ENCODE peak calls at places on chromosomes 13 and 19, in ten cellular contexts. One of them, this sample, is unnamed.

GRCh38 chr13:65926750-65927171 is 1303.4 kb downstream of the PCDH9 start:
- DNase-seq in thoracic aorta: no peak
- DNase-seq in prostate gland: peak
- DNase-seq in left lung: peak
- DNase-seq in SK-N-SH: no peak
- DNase-seq in right atrium auricular region: no peak
- DNase-seq in lung: no peak
- DNase-seq in left ventricle myocardium inferior: peak
- DNase-seq in cardiac muscle cell: peak
- DNase-seq in fibroblast of lung: no peak
- DNase-seq in this sample: peak

GRCh38 chr13:111943229-111943795 is 123.6 kb upstream of the SOX1 start:
- DNase-seq in thoracic aorta: no peak
- DNase-seq in prostate gland: no peak
- DNase-seq in left lung: no peak
- DNase-seq in SK-N-SH: no peak
- DNase-seq in right atrium auricular region: peak
- DNase-seq in lung: no peak
- DNase-seq in left ventricle myocardium inferior: no peak
- DNase-seq in cardiac muscle cell: no peak
- DNase-seq in fibroblast of lung: no peak
- DNase-seq in this sample: no peak

GRCh38 chr13:99977912-99978780 is 3.4 kb upstream of the ZIC2 start:
- DNase-seq in thoracic aorta: no peak
- DNase-seq in prostate gland: no peak
- DNase-seq in left lung: no peak
- DNase-seq in SK-N-SH: peak
- DNase-seq in right atrium auricular region: no peak
- DNase-seq in lung: no peak
- DNase-seq in left ventricle myocardium inferior: no peak
- DNase-seq in cardiac muscle cell: peak
- DNase-seq in fibroblast of lung: no peak
- DNase-seq in this sample: no peak

GRCh38 chr19:6861683-6862286 is 25.6 kb upstream of the ADGRE1 start:
- DNase-seq in thoracic aorta: no peak
- DNase-seq in prostate gland: no peak
- DNase-seq in left lung: peak
- DNase-seq in SK-N-SH: no peak
- DNase-seq in right atrium auricular region: no peak
- DNase-seq in lung: no peak
- DNase-seq in left ventricle myocardium inferior: no peak
- DNase-seq in cardiac muscle cell: no peak
- DNase-seq in fibroblast of lung: no peak
- DNase-seq in this sample: no peak

GRCh38 chr19:41808663-41809566 is 12.5 kb downstream of the CEACAM3 start:
- DNase-seq in thoracic aorta: no peak
- DNase-seq in prostate gland: no peak
- DNase-seq in left lung: peak
- DNase-seq in SK-N-SH: no peak
- DNase-seq in right atrium auricular region: no peak
- DNase-seq in lung: peak
- DNase-seq in left ventricle myocardium inferior: peak
- DNase-seq in cardiac muscle cell: no peak
- DNase-seq in fibroblast of lung: no peak
- DNase-seq in this sample: no peak

GRCh38 chr19:45804140-45804958 is 10.8 kb downstream of the RSPH6A start:
- DNase-seq in thoracic aorta: no peak
- DNase-seq in prostate gland: no peak
- DNase-seq in left lung: no peak
- DNase-seq in SK-N-SH: no peak
- DNase-seq in right atrium auricular region: no peak
- DNase-seq in lung: no peak
- DNase-seq in left ventricle myocardium inferior: no peak
- DNase-seq in cardiac muscle cell: no peak
- DNase-seq in fibroblast of lung: no peak
- DNase-seq in this sample: no peak

GRCh38 chr19:47446534-47447469 is 24.9 kb downstream of the SLC8A2 start:
- DNase-seq in thoracic aorta: no peak
- DNase-seq in prostate gland: no peak
- DNase-seq in left lung: no peak
- DNase-seq in SK-N-SH: peak
- DNase-seq in right atrium auricular region: no peak
- DNase-seq in lung: peak
- DNase-seq in left ventricle myocardium inferior: no peak
- DNase-seq in cardiac muscle cell: peak
- DNase-seq in fibroblast of lung: no peak
- DNase-seq in this sample: no peak

GRCh38 chr13:75826391-75826790 is 190.3 kb downstream of the LMO7 start:
- DNase-seq in thoracic aorta: no peak
- DNase-seq in prostate gland: no peak
- DNase-seq in left lung: no peak
- DNase-seq in SK-N-SH: no peak
- DNase-seq in right atrium auricular region: no peak
- DNase-seq in lung: no peak
- DNase-seq in left ventricle myocardium inferior: no peak
- DNase-seq in cardiac muscle cell: no peak
- DNase-seq in fibroblast of lung: no peak
- DNase-seq in this sample: no peak

GRCh38 chr19:44141191-44142013 is at the start of gene ZNF234:
- DNase-seq in thoracic aorta: peak
- DNase-seq in prostate gland: peak
- DNase-seq in left lung: peak
- DNase-seq in SK-N-SH: peak
- DNase-seq in right atrium auricular region: peak
- DNase-seq in lung: peak
- DNase-seq in left ventricle myocardium inferior: peak
- DNase-seq in cardiac muscle cell: peak
- DNase-seq in fibroblast of lung: peak
- DNase-seq in this sample: peak

GRCh38 chr19:42246143-42246868 is 3.9 kb upstream of the GSK3A start:
- DNase-seq in thoracic aorta: peak
- DNase-seq in prostate gland: no peak
- DNase-seq in left lung: peak
- DNase-seq in SK-N-SH: peak
- DNase-seq in right atrium auricular region: peak
- DNase-seq in lung: peak
- DNase-seq in left ventricle myocardium inferior: peak
- DNase-seq in cardiac muscle cell: peak
- DNase-seq in fibroblast of lung: peak
- DNase-seq in this sample: peak

GRCh38 chr13:50712469-50712868 is 131.0 kb downstream of the DLEU7 start:
- DNase-seq in thoracic aorta: no peak
- DNase-seq in prostate gland: no peak
- DNase-seq in left lung: no peak
- DNase-seq in SK-N-SH: no peak
- DNase-seq in right atrium auricular region: no peak
- DNase-seq in lung: no peak
- DNase-seq in left ventricle myocardium inferior: no peak
- DNase-seq in cardiac muscle cell: no peak
- DNase-seq in fibroblast of lung: no peak
- DNase-seq in this sample: no peak

GRCh38 chr13:50706505-50706904 is 137.0 kb downstream of the DLEU7 start:
- DNase-seq in thoracic aorta: no peak
- DNase-seq in prostate gland: no peak
- DNase-seq in left lung: no peak
- DNase-seq in SK-N-SH: no peak
- DNase-seq in right atrium auricular region: no peak
- DNase-seq in lung: no peak
- DNase-seq in left ventricle myocardium inferior: no peak
- DNase-seq in cardiac muscle cell: no peak
- DNase-seq in fibroblast of lung: no peak
- DNase-seq in this sample: no peak

GRCh38 chr13:50711449-50711848 is 132.0 kb downstream of the DLEU7 start:
- DNase-seq in thoracic aorta: no peak
- DNase-seq in prostate gland: no peak
- DNase-seq in left lung: no peak
- DNase-seq in SK-N-SH: peak
- DNase-seq in right atrium auricular region: no peak
- DNase-seq in lung: no peak
- DNase-seq in left ventricle myocardium inferior: no peak
- DNase-seq in cardiac muscle cell: no peak
- DNase-seq in fibroblast of lung: no peak
- DNase-seq in this sample: no peak

GRCh38 chr13:50707533-50708096 is 135.9 kb downstream of the DLEU7 start:
- DNase-seq in thoracic aorta: no peak
- DNase-seq in prostate gland: no peak
- DNase-seq in left lung: no peak
- DNase-seq in SK-N-SH: peak
- DNase-seq in right atrium auricular region: no peak
- DNase-seq in lung: no peak
- DNase-seq in left ventricle myocardium inferior: no peak
- DNase-seq in cardiac muscle cell: no peak
- DNase-seq in fibroblast of lung: no peak
- DNase-seq in this sample: peak

GRCh38 chr13:50708461-50708860 is 135.0 kb downstream of the DLEU7 start:
- DNase-seq in thoracic aorta: no peak
- DNase-seq in prostate gland: no peak
- DNase-seq in left lung: no peak
- DNase-seq in SK-N-SH: no peak
- DNase-seq in right atrium auricular region: no peak
- DNase-seq in lung: no peak
- DNase-seq in left ventricle myocardium inferior: no peak
- DNase-seq in cardiac muscle cell: peak
- DNase-seq in fibroblast of lung: no peak
- DNase-seq in this sample: no peak
- H3K27ac ChIP-seq in thoracic aorta: no peak
- H3K27ac ChIP-seq in prostate gland: no peak
- H3K27ac ChIP-seq in left lung: no peak
- H3K27ac ChIP-seq in SK-N-SH: no peak
- H3K27ac ChIP-seq in right atrium auricular region: no peak
- H3K27ac ChIP-seq in lung: no peak
- H3K27ac ChIP-seq in left ventricle myocardium inferior: peak
- H3K27ac ChIP-seq in cardiac muscle cell: peak
- H3K27ac ChIP-seq in fibroblast of lung: no peak
- H3K27ac ChIP-seq in this sample: no peak

DNA sequence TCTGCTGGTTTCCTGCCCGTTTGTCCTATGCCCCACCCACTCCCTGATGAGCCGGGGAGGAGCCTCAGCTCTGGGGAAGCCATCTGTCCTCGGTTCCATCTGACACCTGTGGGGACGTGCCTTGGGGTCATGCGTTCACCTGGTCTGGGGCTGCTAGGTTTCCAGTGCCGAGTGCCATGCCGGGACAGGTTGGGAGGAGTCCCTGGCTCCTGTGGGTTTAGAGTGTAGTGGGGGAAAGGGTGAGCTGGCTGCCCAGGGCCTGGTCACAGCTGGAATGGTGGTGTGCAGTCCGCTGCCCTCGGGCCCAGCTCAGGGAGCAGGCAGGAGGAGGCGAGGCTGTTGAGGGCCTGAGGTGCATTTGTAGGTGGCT is 2.5 kb downstream of the KDM4B start:
- DNase-seq in thoracic aorta: no peak
- DNase-seq in prostate gland: no peak
- DNase-seq in left lung: no peak
- DNase-seq in SK-N-SH: peak
- DNase-seq in right atrium auricular region: no peak
- DNase-seq in lung: no peak
- DNase-seq in left ventricle myocardium inferior: no peak
- DNase-seq in cardiac muscle cell: no peak
- DNase-seq in fibroblast of lung: no peak
- DNase-seq in this sample: peak
- H3K4me3 ChIP-seq in thoracic aorta: peak
- H3K4me3 ChIP-seq in prostate gland: peak
- H3K4me3 ChIP-seq in left lung: peak
- H3K4me3 ChIP-seq in SK-N-SH: peak
- H3K4me3 ChIP-seq in right atrium auricular region: peak
- H3K4me3 ChIP-seq in lung: no peak
- H3K4me3 ChIP-seq in left ventricle myocardium inferior: peak
- H3K4me3 ChIP-seq in cardiac muscle cell: peak
- H3K4me3 ChIP-seq in fibroblast of lung: peak
- H3K4me3 ChIP-seq in this sample: peak

GRCh38 chr19:40411125-40411842 is 1.9 kb downstream of the PRX start:
- DNase-seq in thoracic aorta: no peak
- DNase-seq in prostate gland: no peak
- DNase-seq in left lung: no peak
- DNase-seq in SK-N-SH: peak
- DNase-seq in right atrium auricular region: no peak
- DNase-seq in lung: no peak
- DNase-seq in left ventricle myocardium inferior: peak
- DNase-seq in cardiac muscle cell: no peak
- DNase-seq in fibroblast of lung: no peak
- DNase-seq in this sample: peak

GRCh38 chr19:40414536-40415535 is 1.7 kb upstream of the PRX start:
- DNase-seq in thoracic aorta: no peak
- DNase-seq in prostate gland: no peak
- DNase-seq in left lung: no peak
- DNase-seq in SK-N-SH: peak
- DNase-seq in right atrium auricular region: no peak
- DNase-seq in lung: no peak
- DNase-seq in left ventricle myocardium inferior: no peak
- DNase-seq in cardiac muscle cell: no peak
- DNase-seq in fibroblast of lung: no peak
- DNase-seq in this sample: no peak

GRCh38 chr19:40413291-40413994 is at the start of gene PRX:
- DNase-seq in thoracic aorta: no peak
- DNase-seq in prostate gland: no peak
- DNase-seq in left lung: no peak
- DNase-seq in SK-N-SH: peak
- DNase-seq in right atrium auricular region: no peak
- DNase-seq in lung: no peak
- DNase-seq in left ventricle myocardium inferior: no peak
- DNase-seq in cardiac muscle cell: peak
- DNase-seq in fibroblast of lung: no peak
- DNase-seq in this sample: peak

GRCh38 chr19:40411958-40412499 is 1.1 kb downstream of the PRX start:
- DNase-seq in thoracic aorta: no peak
- DNase-seq in prostate gland: no peak
- DNase-seq in left lung: no peak
- DNase-seq in SK-N-SH: peak
- DNase-seq in right atrium auricular region: no peak
- DNase-seq in lung: no peak
- DNase-seq in left ventricle myocardium inferior: no peak
- DNase-seq in cardiac muscle cell: no peak
- DNase-seq in fibroblast of lung: no peak
- DNase-seq in this sample: no peak

GRCh38 chr19:40412866-40413265 is 312 bp downstream of the PRX start:
- DNase-seq in thoracic aorta: no peak
- DNase-seq in prostate gland: no peak
- DNase-seq in left lung: no peak
- DNase-seq in SK-N-SH: no peak
- DNase-seq in right atrium auricular region: no peak
- DNase-seq in lung: no peak
- DNase-seq in left ventricle myocardium inferior: no peak
- DNase-seq in cardiac muscle cell: no peak
- DNase-seq in fibroblast of lung: no peak
- DNase-seq in this sample: no peak
- H3K27ac ChIP-seq in thoracic aorta: no peak
- H3K27ac ChIP-seq in prostate gland: no peak
- H3K27ac ChIP-seq in left lung: peak
- H3K27ac ChIP-seq in SK-N-SH: no peak
- H3K27ac ChIP-seq in right atrium auricular region: peak
- H3K27ac ChIP-seq in lung: peak
- H3K27ac ChIP-seq in left ventricle myocardium inferior: peak
- H3K27ac ChIP-seq in cardiac muscle cell: no peak
- H3K27ac ChIP-seq in fibroblast of lung: no peak
- H3K27ac ChIP-seq in this sample: no peak

GRCh38 chr13:46404732-46405097 is 17.7 kb upstream of the RUBCNL start:
- DNase-seq in thoracic aorta: no peak
- DNase-seq in prostate gland: no peak
- DNase-seq in left lung: no peak
- DNase-seq in SK-N-SH: no peak
- DNase-seq in right atrium auricular region: no peak
- DNase-seq in lung: no peak
- DNase-seq in left ventricle myocardium inferior: no peak
- DNase-seq in cardiac muscle cell: no peak
- DNase-seq in fibroblast of lung: no peak
- DNase-seq in this sample: no peak
- H3K4me3 ChIP-seq in thoracic aorta: no peak
- H3K4me3 ChIP-seq in prostate gland: no peak
- H3K4me3 ChIP-seq in left lung: no peak
- H3K4me3 ChIP-seq in SK-N-SH: no peak
- H3K4me3 ChIP-seq in right atrium auricular region: no peak
- H3K4me3 ChIP-seq in lung: no peak
- H3K4me3 ChIP-seq in left ventricle myocardium inferior: no peak
- H3K4me3 ChIP-seq in cardiac muscle cell: no peak
- H3K4me3 ChIP-seq in fibroblast of lung: no peak
- H3K4me3 ChIP-seq in this sample: no peak

This sample was measured in WERI-Rb-1.